ENCODE peak calls at places on chromosomes 16 and 17, in four cellular contexts. One of them, this sample, is unnamed.

GRCh38 chr17:11950771-11951519 is 46.3 kb downstream of the ZNF18 start:
- DNase-seq in colonic mucosa: no peak
- DNase-seq in heart right ventricle: no peak
- DNase-seq in adrenal gland: no peak
- DNase-seq in this sample: no peak

GRCh38 chr17:19647697-19648474 is 665 bp upstream of the ALDH3A2 start:
- DNase-seq in heart right ventricle: peak; percentile 71
- DNase-seq in colonic mucosa: peak; percentile 65
- DNase-seq in adrenal gland: peak; percentile 78
- DNase-seq in this sample: peak; percentile 78

GRCh38 chr17:37087683-37088082 is 138.9 kb downstream of the AATF start:
- DNase-seq in colonic mucosa: no peak
- DNase-seq in adrenal gland: no peak
- DNase-seq in heart right ventricle: no peak
- DNase-seq in this sample: no peak

GRCh38 chr17:55348749-55349354 is 72.8 kb downstream of the MMD start:
- DNase-seq in colonic mucosa: peak; percentile 46
- DNase-seq in heart right ventricle: peak; percentile 17
- DNase-seq in adrenal gland: peak; percentile 41
- DNase-seq in this sample: peak; percentile 72

GRCh38 chr16:89178453-89179147 is 7.1 kb downstream of the CDH15 start:
- DNase-seq in adrenal gland: no peak
- DNase-seq in heart right ventricle: no peak
- DNase-seq in colonic mucosa: no peak
- DNase-seq in this sample: no peak

GRCh38 chr17:77400445-77400870 is 259.7 kb downstream of the SEC14L1 start:
- DNase-seq in heart right ventricle: peak; percentile 57
- DNase-seq in adrenal gland: no peak
- DNase-seq in colonic mucosa: no peak
- DNase-seq in this sample: peak; percentile 82

GRCh38 chr17:75273968-75274708 is 3.1 kb upstream of the MIF4GD start:
- DNase-seq in colonic mucosa: no peak
- DNase-seq in heart right ventricle: no peak
- DNase-seq in adrenal gland: peak; percentile 77
- DNase-seq in this sample: no peak

GRCh38 chr17:57995076-57995956 is 7.3 kb upstream of the VEZF1 start:
- DNase-seq in colonic mucosa: peak; percentile 65
- DNase-seq in heart right ventricle: peak; percentile 29
- DNase-seq in adrenal gland: peak; percentile 76
- DNase-seq in this sample: peak; percentile 30

GRCh38 chr17:28982191-28982793 is 23.5 kb downstream of the SEZ6 start:
- DNase-seq in colonic mucosa: no peak
- DNase-seq in adrenal gland: peak; percentile 44
- DNase-seq in heart right ventricle: no peak
- DNase-seq in this sample: peak; percentile 54
- H3K4me1 ChIP-seq in colonic mucosa: no peaks in the 10 kb centered on the region
- H3K4me1 ChIP-seq in adrenal gland: no peaks in the 10 kb centered on the region
- H3K4me1 ChIP-seq in heart right ventricle: peaks cover 29% of the 10 kb centered on the region
- H3K4me1 ChIP-seq in this sample: no peaks in the 10 kb centered on the region

DNA sequence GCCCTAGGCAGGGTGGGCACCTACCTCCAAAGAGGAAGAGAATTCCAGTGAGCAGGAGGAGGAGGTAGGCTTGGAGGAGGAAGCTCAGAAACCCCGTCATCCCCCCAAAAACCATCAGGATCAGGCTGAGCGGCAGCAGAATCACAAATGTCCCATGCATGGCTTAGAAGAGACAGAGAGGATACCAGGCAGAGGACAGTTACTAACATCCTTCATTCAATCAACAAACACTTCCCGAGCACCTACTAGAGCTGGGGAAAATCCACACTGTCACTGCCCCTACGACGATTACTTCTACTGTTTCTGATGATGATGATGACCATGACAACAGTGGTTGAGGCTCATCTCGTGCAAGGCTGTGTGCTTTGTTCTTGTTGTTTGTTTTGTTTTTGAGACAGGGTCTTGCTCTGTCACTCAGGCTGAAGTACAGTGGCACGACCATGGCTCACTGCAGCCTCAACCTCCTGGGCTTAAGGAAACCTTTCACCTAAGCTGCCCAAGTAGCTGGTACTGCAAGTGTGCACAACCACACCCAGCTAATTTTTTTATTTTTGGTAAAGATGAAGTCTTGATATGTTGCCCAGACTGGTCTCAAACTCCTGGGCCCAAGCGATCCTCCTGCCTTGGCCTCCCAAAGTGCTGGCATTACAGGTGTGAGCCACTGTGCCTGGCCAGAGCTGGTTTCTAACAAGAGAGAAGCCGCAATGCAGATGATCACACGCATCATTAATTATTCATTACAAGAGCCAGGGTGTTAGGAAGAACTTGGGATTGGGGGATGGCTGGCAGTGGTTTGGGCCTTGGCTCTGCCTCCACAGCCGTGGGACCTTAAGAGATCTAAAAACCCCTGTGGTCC is 18.0 kb downstream of the TMEM114 start:
- DNase-seq in heart right ventricle: no peak
- DNase-seq in colonic mucosa: no peak
- DNase-seq in adrenal gland: no peak
- DNase-seq in this sample: no peak
- H3K4me1 ChIP-seq in heart right ventricle: peaks cover 12% of the 10 kb centered on the region
- H3K4me1 ChIP-seq in colonic mucosa: no peaks in the 10 kb centered on the region
- H3K4me1 ChIP-seq in adrenal gland: no peaks in the 10 kb centered on the region
- H3K4me1 ChIP-seq in this sample: no peaks in the 10 kb centered on the region

GRCh38 chr16:84082835-84083569 is 33.7 kb downstream of the MBTPS1 start:
- DNase-seq in adrenal gland: no peak
- DNase-seq in heart right ventricle: no peak
- DNase-seq in colonic mucosa: no peak
- DNase-seq in this sample: no peak
- H3K4me1 ChIP-seq in adrenal gland: peaks cover 18% of the 10 kb centered on the region
- H3K4me1 ChIP-seq in heart right ventricle: peaks cover 34% of the 10 kb centered on the region
- H3K4me1 ChIP-seq in colonic mucosa: no peaks in the 10 kb centered on the region
- H3K4me1 ChIP-seq in this sample: peaks cover 7% of the 10 kb centered on the region

GRCh38 chr16:56336711-56337110 is 88.6 kb downstream of the AMFR start:
- DNase-seq in adrenal gland: no peak
- DNase-seq in colonic mucosa: no peak
- DNase-seq in heart right ventricle: no peak
- DNase-seq in this sample: no peak
- H3K4me1 ChIP-seq in adrenal gland: no peaks in the 10 kb centered on the region
- H3K4me1 ChIP-seq in colonic mucosa: no peaks in the 10 kb centered on the region
- H3K4me1 ChIP-seq in heart right ventricle: no peaks in the 10 kb centered on the region
- H3K4me1 ChIP-seq in this sample: no peaks in the 10 kb centered on the region

GRCh38 chr16:29806641-29807425 is 504 bp downstream of the MAZ start:
- DNase-seq in adrenal gland: peak; percentile 70
- DNase-seq in colonic mucosa: peak; percentile 62
- DNase-seq in heart right ventricle: peak; percentile 63
- DNase-seq in this sample: peak; percentile 63

GRCh38 chr16:29809850-29810698 is 1.9 kb upstream of the PRRT2 start:
- DNase-seq in colonic mucosa: no peak
- DNase-seq in adrenal gland: peak; percentile 42
- DNase-seq in heart right ventricle: no peak
- DNase-seq in this sample: no peak

GRCh38 chr16:29809031-29809747 is 2.8 kb upstream of the PRRT2 start:
- DNase-seq in heart right ventricle: no peak
- DNase-seq in adrenal gland: peak; percentile 41
- DNase-seq in colonic mucosa: no peak
- DNase-seq in this sample: no peak

GRCh38 chr16:29807426-29808218 is 1.3 kb downstream of the MAZ start:
- DNase-seq in heart right ventricle: peak; percentile 90
- DNase-seq in adrenal gland: peak; percentile 94
- DNase-seq in colonic mucosa: peak; percentile 95
- DNase-seq in this sample: peak; percentile 89

DNA sequence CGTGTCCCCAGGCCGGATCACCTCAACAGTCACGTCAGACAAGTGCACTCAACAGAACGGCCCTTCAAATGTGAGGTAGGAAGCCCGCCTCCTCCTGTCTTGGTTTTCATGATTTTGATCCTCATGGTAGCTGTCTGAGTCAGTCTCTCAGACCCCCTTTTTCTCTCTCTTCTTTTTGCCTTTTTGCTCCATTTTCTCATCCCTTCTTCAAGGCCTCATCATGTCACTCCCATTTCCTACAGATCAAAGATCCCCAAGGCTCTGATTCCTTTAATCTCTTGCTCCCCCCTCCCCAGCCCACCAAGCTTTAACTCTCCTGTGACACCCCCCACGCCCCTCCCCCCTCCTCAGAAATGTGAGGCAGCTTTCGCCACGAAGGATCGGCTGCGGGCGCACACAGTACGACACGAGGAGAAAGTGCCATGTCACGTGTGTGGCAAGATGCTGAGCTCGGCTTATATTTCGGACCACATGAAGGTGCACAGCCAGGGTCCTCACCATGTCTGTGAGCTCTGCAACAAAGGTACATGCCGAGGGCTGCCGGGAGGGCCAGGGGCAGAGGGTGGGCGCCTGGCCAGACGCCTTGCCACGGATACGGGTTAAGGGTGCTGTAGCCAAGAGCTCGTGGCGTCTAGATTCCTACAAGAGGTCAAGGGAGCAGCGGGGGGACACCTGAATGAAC is 2.0 kb downstream of the MAZ start:
- DNase-seq in heart right ventricle: no peak
- DNase-seq in adrenal gland: peak; percentile 53
- DNase-seq in colonic mucosa: peak; percentile 49
- DNase-seq in this sample: no peak
- H3K4me1 ChIP-seq in heart right ventricle: peaks cover 70% of the 10 kb centered on the region
- H3K4me1 ChIP-seq in adrenal gland: peaks cover 34% of the 10 kb centered on the region
- H3K4me1 ChIP-seq in colonic mucosa: peaks cover 30% of the 10 kb centered on the region
- H3K4me1 ChIP-seq in this sample: peaks cover 4% of the 10 kb centered on the region

GRCh38 chr17:48559609-48560451 is 14.9 kb upstream of the HOXB2 start:
- DNase-seq in heart right ventricle: no peak
- DNase-seq in adrenal gland: no peak
- DNase-seq in colonic mucosa: no peak
- DNase-seq in this sample: no peak
- H3K4me1 ChIP-seq in heart right ventricle: peaks cover 23% of the 10 kb centered on the region
- H3K4me1 ChIP-seq in adrenal gland: no peaks in the 10 kb centered on the region
- H3K4me1 ChIP-seq in colonic mucosa: peaks cover 12% of the 10 kb centered on the region
- H3K4me1 ChIP-seq in this sample: no peaks in the 10 kb centered on the region

GRCh38 chr17:15649861-15650391 is 30.4 kb upstream of the FBXW10B start:
- DNase-seq in colonic mucosa: peak; percentile 87
- DNase-seq in heart right ventricle: no peak
- DNase-seq in adrenal gland: peak; percentile 59
- DNase-seq in this sample: no peak

GRCh38 chr17:15655162-15655561 is 28.9 kb downstream of the TRIM16 start:
- DNase-seq in colonic mucosa: no peak
- DNase-seq in adrenal gland: no peak
- DNase-seq in heart right ventricle: no peak
- DNase-seq in this sample: no peak

GRCh38 chr17:15651001-15651582 is 31.6 kb upstream of the FBXW10B start:
- DNase-seq in heart right ventricle: no peak
- DNase-seq in adrenal gland: peak; percentile 30
- DNase-seq in colonic mucosa: peak; percentile 48
- DNase-seq in this sample: no peak

GRCh38 chr17:15651583-15652110 is 32.1 kb upstream of the FBXW10B start:
- DNase-seq in colonic mucosa: peak; percentile 96
- DNase-seq in heart right ventricle: peak; percentile 95
- DNase-seq in adrenal gland: peak; percentile 99
- DNase-seq in this sample: peak; percentile 62

GRCh38 chr17:15652960-15653359 is 31.2 kb downstream of the TRIM16 start:
- DNase-seq in adrenal gland: no peak
- DNase-seq in colonic mucosa: no peak
- DNase-seq in heart right ventricle: no peak
- DNase-seq in this sample: no peak
- H3K4me1 ChIP-seq in adrenal gland: peaks cover 30% of the 10 kb centered on the region
- H3K4me1 ChIP-seq in colonic mucosa: no peaks in the 10 kb centered on the region
- H3K4me1 ChIP-seq in heart right ventricle: peaks cover 55% of the 10 kb centered on the region
- H3K4me1 ChIP-seq in this sample: peaks cover 28% of the 10 kb centered on the region